ENCODE peak calls at places on chromosomes 11 and 22, in eight cellular contexts. R is stimulated activated CD8-positive, alpha-beta memory T cell treated with anti-CD3 and anti-CD28 coated beads, Interleukin-7, amount 100 ng/mL, for 24 hours; H is M059J; K is D721Med; E is H7; D is NCI-H2081; M is uterus; Y is HFFc6. U is an unnamed sample.

GRCh38 chr11:32888805-32889204 is 3.8 kb upstream of the QSER1 start:
- DNase-seq in R (no peak), H (peak; percentile 72), K (no peak), E (no peak), D (no peak), M (no peak), Y (peak; percentile 78), U (no peak)

GRCh38 chr22:46596819-46597218 is 23.4 kb upstream of the GRAMD4 start:
- DNase-seq in R (no peak), H (no peak), K (peak; percentile 49), E (peak; percentile 84), D (no peak), M (no peak), Y (no peak), U (no peak)

GRCh38 chr11:1763336-1763795 is 361 bp downstream of the CTSD start:
- DNase-seq in R (no peak), H (no peak), K (no peak), E (peak; percentile 82), D (no peak), M (no peak), Y (no peak), U (no peak)

GRCh38 chr11:6655020-6655789 is 404 bp downstream of the DCHS1 start:
- DNase-seq in R (no peak), H (no peak), K (no peak), E (no peak), D (no peak), M (peak; percentile 51), Y (no peak), U (no peak)

GRCh38 chr11:34192481-34193401 is 87.3 kb downstream of the NAT10 start:
- DNase-seq in R (no peak), H (peak; percentile 98), K (no peak), E (no peak), D (peak; percentile 72), M (peak; percentile 80), Y (peak; percentile 97), U (peak; percentile 49)

GRCh38 chr22:41285441-41285819 is 557 bp downstream of the RANGAP1 start:
- DNase-seq in R (peak; percentile 71), H (peak; percentile 93), K (no peak), E (peak; percentile 86), D (peak; percentile 64), M (peak; percentile 46), Y (peak; percentile 94), U (peak; percentile 39)

GRCh38 chr22:50173221-50173982 is 2.9 kb downstream of the PANX2 start:
- DNase-seq in R (no peak), H (no peak), K (no peak), E (no peak), D (no peak), M (no peak), Y (no peak), U (no peak)

GRCh38 chr11:125062931-125063428 is at the start of gene SLC37A2:
- DNase-seq in R (no peak), H (peak; percentile 81), K (no peak), E (peak; percentile 94), D (no peak), M (peak; percentile 59), Y (peak; percentile 36), U (no peak)

GRCh38 chr22:46150615-46151423 is 493 bp downstream of the PPARA start:
- DNase-seq in R (peak; percentile 22), H (no peak), K (peak; percentile 58), E (peak; percentile 99), D (no peak), M (peak; percentile 47), Y (no peak), U (no peak)

GRCh38 chr11:122101625-122102291 is 14.3 kb downstream of the BLID start:
- DNase-seq in R (no peak), H (peak; percentile 86), K (no peak), E (peak; percentile 43), D (peak; percentile 91), M (peak; percentile 74), Y (peak; percentile 88), U (no peak)

GRCh38 chr22:24827305-24827704 is 21.3 kb downstream of the SGSM1 start:
- DNase-seq in R (no peak), H (no peak), K (no peak), E (no peak), D (peak; percentile 85), M (no peak), Y (no peak), U (no peak)

GRCh38 chr11:19670030-19670761 is 42.4 kb upstream of the NAV2 start:
- DNase-seq in R (no peak), H (peak; percentile 47), K (no peak), E (no peak), D (no peak), M (no peak), Y (peak; percentile 44), U (no peak)

GRCh38 chr11:119972281-119972680 is 165.6 kb downstream of the TRIM29 start:
- DNase-seq in R (no peak), H (no peak), K (no peak), E (no peak), D (no peak), M (no peak), Y (no peak), U (no peak)

U was measured in NCI-H1694.